ENCODE peak calls at places on chromosomes 7 and 10, in five cellular contexts. W is H9, A is neuronal stem cell, R is mesenchymal stem cell, P is H1. I is an unnamed sample.

GRCh38 chr7:122059516-122059915 is 84.5 kb downstream of the AASS start:
- DNase-seq in W (no peak), A (no peak), R (no peak), P (no peak), I (peak; percentile 26)

GRCh38 chr7:262251-262572 is 27.8 kb upstream of the FOXL3 start:
- DNase-seq in W (no peak), A (no peak), R (no peak), P (no peak), I (no peak)

GRCh38 chr10:48605264-48605615 is 367 bp upstream of the ARHGAP22 start:
- DNase-seq in W (no peak), A (no peak), R (peak; percentile 37), P (no peak), I (no peak)

GRCh38 chr7:39757604-39758003 is 134.2 kb downstream of the RALA start:
- DNase-seq in W (no peak), A (no peak), R (no peak), P (no peak), I (no peak)

GRCh38 chr7:121372376-121373024 is 23.6 kb downstream of the FAM3C start:
- DNase-seq in W (no peak), A (no peak), R (peak; percentile 23), P (no peak), I (no peak)

GRCh38 chr7:96720843-96721242 is 11.2 kb upstream of the SEM1 start:
- DNase-seq in W (no peak), A (no peak), R (no peak), P (no peak), I (no peak)

GRCh38 chr7:1159933-1160664 is at the start of gene ZFAND2A:
- DNase-seq in W (peak; percentile 98), A (peak; percentile 97), R (peak; percentile 98), P (peak; percentile 99), I (peak; percentile 99)

GRCh38 chr7:5377279-5377678 is 46.4 kb downstream of the TNRC18 start:
- DNase-seq in W (no peak), A (no peak), R (no peak), P (no peak), I (no peak)

GRCh38 chr10:103416436-103417147 is 20.2 kb downstream of the PDCD11 start:
- DNase-seq in W (no peak), A (peak; percentile 24), R (peak; percentile 68), P (no peak), I (peak; percentile 72)

GRCh38 chr7:77425151-77426051 is 9.3 kb upstream of the GSAP start:
- DNase-seq in W (peak; percentile 46), A (peak; percentile 64), R (peak; percentile 81), P (no peak), I (peak; percentile 37)

GRCh38 chr7:77426052-77426404 is 9.9 kb upstream of the GSAP start:
- DNase-seq in W (no peak), A (no peak), R (no peak), P (no peak), I (no peak)

GRCh38 chr7:77427996-77428603 is 12.0 kb upstream of the GSAP start:
- DNase-seq in W (no peak), A (peak; percentile 30), R (peak; percentile 64), P (no peak), I (peak; percentile 48)

GRCh38 chr7:77428777-77429231 is 12.7 kb upstream of the GSAP start:
- DNase-seq in W (no peak), A (no peak), R (peak; percentile 38), P (no peak), I (peak; percentile 57)

DNA sequence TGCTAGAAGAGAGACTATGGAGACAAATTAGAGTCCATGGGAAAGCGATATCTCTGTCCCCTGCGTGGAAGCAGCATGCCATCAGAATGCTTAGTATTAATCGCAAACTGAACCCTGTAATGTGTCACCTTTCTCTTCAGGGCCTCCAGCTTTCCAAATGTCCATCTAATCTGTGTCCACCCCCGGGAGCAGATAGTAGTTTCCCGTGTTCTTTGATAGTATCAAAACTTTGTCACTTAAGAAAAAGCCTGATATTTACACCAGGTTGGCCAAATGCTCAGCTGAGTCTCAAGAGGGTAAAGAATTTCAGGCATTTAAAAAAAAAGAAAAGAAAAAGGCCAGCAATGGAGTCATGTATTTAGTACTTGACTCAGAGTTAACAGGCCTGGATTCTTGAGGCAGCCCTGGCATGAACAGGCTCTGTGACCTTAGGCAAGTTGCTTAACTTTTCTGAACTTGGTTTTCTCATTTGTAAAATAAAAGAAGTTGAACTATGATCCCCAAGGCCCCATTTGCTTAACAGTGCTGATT is 10.4 kb upstream of the GSAP start:
- DNase-seq in W (no peak), A (peak; percentile 37), R (peak; percentile 74), P (no peak), I (peak; percentile 95)
- H3K18ac ChIP-seq in W (peak overlapping the region; percentile 4), A (no peak overlapping the region), R (no peak overlapping the region), P (no peak overlapping the region), I (no peak overlapping the region)

GRCh38 chr10:7503190-7503589 is 92.4 kb upstream of the SFMBT2 start:
- DNase-seq in W (no peak), A (no peak), R (no peak), P (no peak), I (no peak)
- H2BK12ac ChIP-seq in W (no peak overlapping the region), A (no peak overlapping the region), R (no peak overlapping the region), P (no peak overlapping the region), I (no peak overlapping the region)

GRCh38 chr10:75765705-75766104 is 334.3 kb downstream of the LRMDA start:
- DNase-seq in W (no peak), A (no peak), R (no peak), P (no peak), I (no peak)

GRCh38 chr10:75762436-75762802 is 331.0 kb downstream of the LRMDA start:
- DNase-seq in W (no peak), A (no peak), R (no peak), P (no peak), I (no peak)

GRCh38 chr10:75764974-75765551 is 333.6 kb downstream of the LRMDA start:
- DNase-seq in W (no peak), A (no peak), R (no peak), P (no peak), I (no peak)

GRCh38 chr10:75763652-75764051 is 332.2 kb downstream of the LRMDA start:
- DNase-seq in W (no peak), A (no peak), R (no peak), P (no peak), I (no peak)
- H3K18ac ChIP-seq in W (no peak overlapping the region), A (no peak overlapping the region), R (no peak overlapping the region), P (no peak overlapping the region), I (no peak overlapping the region)

DNA sequence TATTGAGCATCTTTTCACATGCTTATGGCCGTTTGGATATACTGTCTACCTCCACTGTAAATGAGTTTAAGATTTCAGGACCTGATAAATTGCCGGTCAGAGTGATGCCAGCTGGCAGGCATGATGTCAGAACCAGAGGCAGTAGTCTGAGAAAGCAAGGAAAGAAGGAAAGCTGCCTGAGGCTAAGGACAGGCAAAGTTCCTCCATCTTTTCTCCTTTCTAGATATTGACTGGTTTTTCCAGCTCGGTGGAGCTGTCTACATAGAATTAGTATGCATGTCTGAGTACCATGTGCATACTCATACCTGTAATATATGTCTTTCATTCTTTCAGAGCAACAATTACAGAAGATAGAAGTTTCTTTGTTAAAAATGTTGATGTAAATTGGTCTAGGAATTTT is 52.3 kb downstream of the CDCA7L start:
- DNase-seq in W (no peak), A (no peak), R (no peak), P (no peak), I (peak; percentile 88)
- H2BK12ac ChIP-seq in W (no peak overlapping the region), A (no peak overlapping the region), R (no peak overlapping the region), P (no peak overlapping the region), I (no peak overlapping the region)

DNA sequence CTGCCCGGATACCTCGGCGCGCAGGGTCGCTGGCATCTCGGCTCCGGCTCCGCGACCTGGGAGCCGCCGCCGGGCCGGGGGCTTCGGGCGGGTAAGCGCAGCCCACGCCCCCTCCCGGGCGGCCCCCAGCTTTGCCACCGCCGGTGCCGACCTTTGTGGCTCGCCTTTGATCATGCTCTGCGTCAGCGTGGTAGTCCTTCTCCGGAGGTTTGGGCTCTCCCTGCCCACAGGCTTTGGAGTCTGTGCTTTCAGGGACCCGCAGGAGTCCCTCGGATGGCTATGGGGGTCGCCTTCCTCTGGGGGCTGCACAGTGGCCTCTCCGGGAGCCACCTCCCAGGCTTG is 7.3 kb downstream of the ATP6V1F start:
- DNase-seq in W (peak; percentile 45), A (peak; percentile 32), R (no peak), P (no peak), I (no peak)
- H3K18ac ChIP-seq in W (no peak overlapping the region), A (peak overlapping the region; percentile 92), R (no peak overlapping the region), P (peak overlapping the region; percentile 78), I (no peak overlapping the region)

DNA sequence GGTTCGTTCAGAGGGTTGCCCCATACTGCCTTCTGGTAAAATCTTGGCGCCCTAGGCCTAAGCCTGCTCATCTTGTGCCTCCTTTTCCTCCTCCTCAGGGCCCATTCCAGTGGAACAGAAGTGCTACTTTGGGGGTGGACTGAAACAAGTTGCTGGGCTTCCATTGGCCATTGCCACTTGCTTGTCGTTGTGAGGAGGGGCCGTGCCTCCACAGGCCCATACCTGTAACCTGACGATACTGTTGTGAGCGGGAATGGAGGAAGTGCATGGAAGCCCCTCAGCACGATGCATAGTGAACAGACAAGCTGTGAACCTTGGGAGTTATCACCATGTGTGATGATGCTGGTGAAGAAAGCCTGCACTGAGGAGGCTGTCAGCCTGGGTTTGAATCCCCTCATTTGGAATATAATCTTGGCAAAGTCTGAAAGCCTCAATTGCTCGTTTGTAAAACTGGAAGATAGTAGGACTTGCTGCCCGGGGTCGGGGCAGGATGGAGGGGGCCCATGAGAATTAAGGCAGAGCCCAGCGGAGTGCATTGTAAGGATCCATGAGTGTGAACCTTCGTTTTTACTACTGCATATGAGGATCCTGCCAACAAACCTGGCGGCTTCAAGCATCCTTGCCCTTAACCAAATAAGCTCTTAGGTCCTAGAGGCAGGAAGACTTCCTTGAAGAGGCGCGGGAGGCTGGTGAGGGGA is 671 bp upstream of the PAPSS2 start:
- DNase-seq in W (peak; percentile 79), A (no peak), R (peak; percentile 42), P (peak; percentile 59), I (peak; percentile 17)
- H2BK12ac ChIP-seq in W (no peak overlapping the region), A (no peak overlapping the region), R (peak overlapping the region; percentile 79), P (peak overlapping the region; percentile 41), I (no peak overlapping the region)

GRCh38 chr7:47454961-47455871 is 126.7 kb downstream of the TNS3 start:
- DNase-seq in W (no peak), A (no peak), R (no peak), P (no peak), I (no peak)
- H3K18ac ChIP-seq in W (no peak overlapping the region), A (peak overlapping the region; percentile 55), R (peak overlapping the region; percentile 100), P (no peak overlapping the region), I (peak overlapping the region; percentile 60)